ENCODE peak calls at places on chromosomes 3 and 15, in six cellular contexts. R, M, T, Z, O and N are unnamed samples.
A peak's percentile ranks its signal among the peaks of the same experiment; 100 is the strongest.

GRCh38 chr15:48986240-48986639 is 22.5 kb upstream of the SHC4 start:
- DNase-seq in R (no peak), M (no peak), T (no peak), Z (no peak), O (no peak), N (no peak)

GRCh38 chr3:147930417-147930816 is 521.3 kb downstream of the ZIC1 start:
- DNase-seq in R (no peak), M (no peak), T (no peak), Z (no peak), O (no peak), N (no peak)

GRCh38 chr3:94524102-94524922 is 461.5 kb downstream of the NSUN3 start:
- DNase-seq in R (no peak), M (no peak), T (no peak), Z (no peak), O (no peak), N (no peak)

GRCh38 chr3:107704477-107704876 is 181.7 kb downstream of the BBX start:
- DNase-seq in R (no peak), M (no peak), T (no peak), Z (no peak), O (no peak), N (no peak)

GRCh38 chr3:151003024-151003771 is 30.7 kb upstream of the CLRN1 start:
- DNase-seq in R (no peak), M (no peak), T (no peak), Z (no peak), O (no peak), N (no peak)

GRCh38 chr3:136512391-136512790 is 239.8 kb downstream of the STAG1 start:
- DNase-seq in R (no peak), M (no peak), T (no peak), Z (no peak), O (no peak), N (no peak)

GRCh38 chr15:83209333-83209732 is 1.7 kb upstream of the HDGFL3 start:
- DNase-seq in R (no peak), M (no peak), T (no peak), Z (no peak), O (no peak), N (no peak)

GRCh38 chr15:100113351-100114075 is 228.3 kb downstream of the ADAMTS17 start:
- DNase-seq in R (no peak), M (no peak), T (no peak), Z (no peak), O (peak; percentile 79), N (no peak)

GRCh38 chr3:67635257-67635656 is 19.2 kb downstream of the SUCLG2 start:
- DNase-seq in R (no peak), M (peak; percentile 7), T (no peak), Z (no peak), O (no peak), N (no peak)

GRCh38 chr3:86978111-86978528 is 12.8 kb downstream of the VGLL3 start:
- DNase-seq in R (no peak), M (no peak), T (peak; percentile 76), Z (no peak), O (no peak), N (no peak)

GRCh38 chr3:166265153-166265552 is 427.9 kb upstream of the BCHE start:
- DNase-seq in R (no peak), M (no peak), T (no peak), Z (no peak), O (no peak), N (no peak)

GRCh38 chr3:43316783-43317460 is 30.6 kb downstream of the SNRK start:
- DNase-seq in R (no peak), M (no peak), T (no peak), Z (no peak), O (no peak), N (no peak)

GRCh38 chr3:141093397-141093796 is 42.2 kb downstream of the SPSB4 start:
- DNase-seq in R (no peak), M (no peak), T (no peak), Z (no peak), O (no peak), N (no peak)

GRCh38 chr3:129650256-129650872 is 43.9 kb upstream of the PLXND1 start:
- DNase-seq in R (peak; percentile 52), M (peak; percentile 18), T (peak; percentile 90), Z (peak; percentile 68), O (peak; percentile 81), N (peak; percentile 37)

GRCh38 chr3:112381673-112382542 is 49.0 kb downstream of the CD200 start:
- DNase-seq in R (no peak), M (no peak), T (no peak), Z (no peak), O (no peak), N (no peak)

GRCh38 chr15:88939486-88939806 is 26.3 kb upstream of the MFGE8 start:
- DNase-seq in R (no peak), M (no peak), T (no peak), Z (no peak), O (no peak), N (no peak)

GRCh38 chr15:68318008-68318835 is 40.7 kb downstream of the FEM1B start:
- DNase-seq in R (no peak), M (no peak), T (no peak), Z (no peak), O (peak; percentile 56), N (no peak)

GRCh38 chr3:74789111-74789510 is 174.7 kb upstream of the CNTN3 start:
- DNase-seq in R (no peak), M (no peak), T (no peak), Z (no peak), O (no peak), N (no peak)

GRCh38 chr3:99641480-99641879 is 3.1 kb downstream of the COL8A1 start:
- DNase-seq in R (no peak), M (no peak), T (no peak), Z (no peak), O (no peak), N (no peak)

GRCh38 chr15:56254270-56254669 is 10.6 kb upstream of the RFX7 start:
- DNase-seq in R (no peak), M (no peak), T (no peak), Z (no peak), O (no peak), N (no peak)

DNA sequence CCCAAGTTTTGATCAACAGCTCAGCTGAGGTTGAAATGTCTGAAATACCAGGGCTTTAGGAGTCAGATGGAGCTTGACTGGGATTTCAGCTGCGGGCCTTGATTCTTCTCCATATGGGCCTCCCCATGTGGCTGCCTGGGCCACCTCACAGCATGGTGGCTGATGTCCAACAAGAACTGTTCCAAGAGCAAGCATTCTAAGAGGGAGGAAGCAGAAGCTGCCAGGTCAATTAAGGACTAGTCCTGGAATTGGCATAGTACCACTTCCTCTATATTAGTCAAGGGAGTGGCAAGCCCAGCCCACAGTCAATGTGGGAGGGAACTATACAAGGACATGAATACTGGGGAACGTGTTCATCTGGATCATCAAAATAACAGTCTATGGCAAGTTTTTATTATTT is 181.7 kb upstream of the ANKRD28 start:
- DNase-seq in R (no peak), M (no peak), T (peak; percentile 11), Z (no peak), O (no peak), N (no peak)
- H3K27ac ChIP-seq in R (no peak overlapping the region), M (no peak overlapping the region), T (no peak overlapping the region), Z (no peak overlapping the region), O (no peak overlapping the region), N (no peak overlapping the region)

GRCh38 chr3:14866627-14867026 is 47.9 kb downstream of the FGD5 start:
- DNase-seq in R (no peak), M (no peak), T (no peak), Z (no peak), O (peak; percentile 52), N (no peak)

GRCh38 chr3:14871456-14872200 is 52.9 kb downstream of the FGD5 start:
- DNase-seq in R (no peak), M (no peak), T (no peak), Z (no peak), O (peak; percentile 47), N (no peak)

GRCh38 chr3:14870564-14871060 is 51.9 kb downstream of the FGD5 start:
- DNase-seq in R (no peak), M (no peak), T (no peak), Z (no peak), O (no peak), N (no peak)

GRCh38 chr3:14869877-14870563 is 51.3 kb downstream of the FGD5 start:
- DNase-seq in R (no peak), M (no peak), T (no peak), Z (no peak), O (peak; percentile 59), N (no peak)

DNA sequence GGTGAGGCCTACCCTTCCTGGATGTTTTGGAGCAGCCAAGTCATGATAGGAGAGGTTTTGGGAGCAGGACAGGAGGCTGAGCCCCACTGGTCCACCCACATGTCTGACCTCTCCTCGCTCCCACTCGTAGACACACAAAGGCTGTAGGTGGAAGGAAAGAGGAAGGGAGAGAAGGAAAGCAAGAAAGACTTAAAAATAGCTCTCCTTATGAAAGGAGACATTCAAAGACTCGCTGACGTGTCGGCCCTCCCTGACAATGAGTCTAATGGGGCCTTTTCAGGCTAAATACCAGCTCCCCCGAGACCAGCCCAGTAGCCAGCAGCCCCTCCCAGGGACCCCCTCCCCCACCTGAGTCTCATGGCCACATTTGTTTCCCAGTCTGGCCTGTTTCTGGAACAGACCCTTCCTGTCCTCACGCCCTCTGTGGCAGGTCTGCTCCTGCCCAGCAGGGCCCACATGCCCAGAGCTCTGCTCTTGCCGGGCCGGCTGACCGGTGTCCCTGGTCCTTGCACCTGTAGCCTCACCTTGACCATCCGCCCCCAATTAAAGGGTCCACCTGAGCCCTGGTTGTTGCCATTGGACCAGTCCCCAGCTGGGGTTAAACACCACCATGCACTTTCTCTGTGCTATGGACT is 49.3 kb downstream of the FGD5 start:
- DNase-seq in R (no peak), M (no peak), T (no peak), Z (no peak), O (peak; percentile 46), N (no peak)
- H3K27ac ChIP-seq in R (no peak overlapping the region), M (no peak overlapping the region), T (no peak overlapping the region), Z (no peak overlapping the region), O (no peak overlapping the region), N (no peak overlapping the region)

GRCh38 chr3:46984591-46985459 is 5.4 kb downstream of the NBEAL2 start:
- DNase-seq in R (no peak), M (no peak), T (no peak), Z (no peak), O (no peak), N (no peak)

GRCh38 chr3:46985588-46985987 is 6.1 kb downstream of the NBEAL2 start:
- DNase-seq in R (no peak), M (no peak), T (no peak), Z (no peak), O (no peak), N (no peak)

GRCh38 chr3:46981932-46982471 is 2.5 kb downstream of the NBEAL2 start:
- DNase-seq in R (no peak), M (no peak), T (no peak), Z (peak; percentile 76), O (no peak), N (no peak)

GRCh38 chr3:46979958-46980497 is 562 bp downstream of the NBEAL2 start:
- DNase-seq in R (no peak), M (no peak), T (no peak), Z (no peak), O (no peak), N (no peak)

GRCh38 chr3:46982581-46982980 is 3.1 kb downstream of the NBEAL2 start:
- DNase-seq in R (no peak), M (no peak), T (no peak), Z (no peak), O (no peak), N (no peak)
- H3K27ac ChIP-seq in R (peak overlapping the region; percentile 35), M (no peak overlapping the region), T (no peak overlapping the region), Z (peak overlapping the region; percentile 95), O (no peak overlapping the region), N (no peak overlapping the region)

DNA sequence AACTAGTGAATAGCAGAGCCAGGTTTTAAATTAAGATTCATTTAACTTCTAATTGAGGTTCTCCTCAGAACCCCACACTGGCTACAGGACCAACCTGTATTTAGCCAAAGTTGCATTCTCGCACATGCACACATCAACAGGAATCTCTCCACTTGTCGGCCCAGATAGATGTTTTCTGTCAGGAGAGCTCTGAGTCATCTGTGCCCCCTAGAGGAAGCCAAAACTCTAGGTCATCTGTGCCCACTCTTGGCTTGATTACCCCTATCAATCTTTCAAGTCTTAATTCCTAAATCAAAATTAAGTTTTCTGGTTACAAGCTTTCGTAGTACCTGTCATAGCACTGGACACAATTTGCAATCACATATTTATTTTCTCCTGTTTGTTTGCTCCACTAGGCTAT is 104.9 kb upstream of the EOMES start:
- DNase-seq in R (no peak), M (no peak), T (no peak), Z (no peak), O (no peak), N (no peak)
- H3K27ac ChIP-seq in R (no peak overlapping the region), M (no peak overlapping the region), T (no peak overlapping the region), Z (no peak overlapping the region), O (no peak overlapping the region), N (no peak overlapping the region)